ENCODE peak calls at places on chromosomes 16 and 17, in four cellular contexts. One of them, this sample, is unnamed.

GRCh38 chr17:82402865-82403264 is 15.3 kb upstream of the HEXD start:
- DNase-seq in pancreas: no peak
- DNase-seq in fibroblast of lung: no peak
- DNase-seq in CD4-positive, alpha-beta memory T cell: no peak
- DNase-seq in this sample: no peak

GRCh38 chr17:76178124-76178523 is 37.1 kb upstream of the FOXJ1 start:
- DNase-seq in pancreas: no peak
- DNase-seq in fibroblast of lung: no peak
- DNase-seq in CD4-positive, alpha-beta memory T cell: no peak
- DNase-seq in this sample: no peak

GRCh38 chr16:788399-789126 is at the start of gene CHTF18:
- DNase-seq in pancreas: peak; percentile 92
- DNase-seq in fibroblast of lung: peak; percentile 89
- DNase-seq in CD4-positive, alpha-beta memory T cell: peak; percentile 90
- DNase-seq in this sample: peak; percentile 95

GRCh38 chr16:83298541-83298940 is 509.2 kb upstream of the HSBP1 start:
- DNase-seq in pancreas: no peak
- DNase-seq in fibroblast of lung: no peak
- DNase-seq in CD4-positive, alpha-beta memory T cell: no peak
- DNase-seq in this sample: no peak

GRCh38 chr17:29633886-29634285 is 11.2 kb upstream of the CORO6 start:
- DNase-seq in pancreas: no peak
- DNase-seq in fibroblast of lung: no peak
- DNase-seq in CD4-positive, alpha-beta memory T cell: no peak
- DNase-seq in this sample: no peak

GRCh38 chr16:8752706-8753105 is 44.7 kb downstream of the TMEM186 start:
- DNase-seq in pancreas: no peak
- DNase-seq in fibroblast of lung: no peak
- DNase-seq in CD4-positive, alpha-beta memory T cell: no peak
- DNase-seq in this sample: no peak

GRCh38 chr16:84839956-84840355 is 20.2 kb downstream of the CRISPLD2 start:
- DNase-seq in pancreas: no peak
- DNase-seq in fibroblast of lung: peak; percentile 56
- DNase-seq in CD4-positive, alpha-beta memory T cell: no peak
- DNase-seq in this sample: peak; percentile 13

GRCh38 chr16:68229431-68230175 is 6.3 kb downstream of the ESRP2 start:
- DNase-seq in pancreas: no peak
- DNase-seq in fibroblast of lung: peak; percentile 75
- DNase-seq in CD4-positive, alpha-beta memory T cell: peak; percentile 44
- DNase-seq in this sample: peak; percentile 29

GRCh38 chr17:60857521-60857920 is 179.9 kb downstream of the BCAS3 start:
- DNase-seq in pancreas: no peak
- DNase-seq in fibroblast of lung: no peak
- DNase-seq in CD4-positive, alpha-beta memory T cell: no peak
- DNase-seq in this sample: no peak

GRCh38 chr17:41369023-41369422 is 590 bp downstream of the KRT33B start:
- DNase-seq in pancreas: no peak
- DNase-seq in fibroblast of lung: no peak
- DNase-seq in CD4-positive, alpha-beta memory T cell: no peak
- DNase-seq in this sample: no peak

GRCh38 chr17:40251576-40251975 is 32.5 kb downstream of the WIPF2 start:
- DNase-seq in pancreas: no peak
- DNase-seq in fibroblast of lung: peak; percentile 77
- DNase-seq in CD4-positive, alpha-beta memory T cell: no peak
- DNase-seq in this sample: no peak

GRCh38 chr16:85626191-85626951 is 13.2 kb downstream of the GSE1 start:
- DNase-seq in pancreas: no peak
- DNase-seq in fibroblast of lung: no peak
- DNase-seq in CD4-positive, alpha-beta memory T cell: no peak
- DNase-seq in this sample: no peak

DNA sequence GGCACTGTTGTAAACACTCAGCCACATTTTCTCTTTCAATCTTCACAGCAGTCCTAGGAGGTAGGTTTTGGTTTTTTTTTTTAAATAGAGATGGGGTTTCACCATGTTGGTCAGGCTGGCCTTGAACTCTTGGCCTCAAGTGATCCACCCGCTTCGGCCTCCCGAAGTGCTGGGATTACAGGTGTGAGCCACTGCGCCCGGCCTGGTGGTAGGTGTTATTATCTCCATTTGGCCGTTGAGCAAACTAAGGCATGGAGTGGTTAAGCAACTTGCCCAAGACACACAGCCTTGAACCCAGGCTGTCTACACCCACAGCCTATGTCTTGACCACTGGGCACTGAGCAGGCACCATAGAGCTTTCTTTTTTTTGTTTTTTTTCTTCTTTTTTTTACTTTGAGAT is 8.6 kb downstream of the SGCA start:
- DNase-seq in pancreas: no peak
- DNase-seq in fibroblast of lung: no peak
- DNase-seq in CD4-positive, alpha-beta memory T cell: peak; percentile 1
- DNase-seq in this sample: no peak
- H3K27ac ChIP-seq in pancreas: no peak overlapping the region
- H3K27ac ChIP-seq in fibroblast of lung: peak overlapping the region; percentile 96
- H3K27ac ChIP-seq in CD4-positive, alpha-beta memory T cell: no peak overlapping the region
- H3K27ac ChIP-seq in this sample: no peak overlapping the region

DNA sequence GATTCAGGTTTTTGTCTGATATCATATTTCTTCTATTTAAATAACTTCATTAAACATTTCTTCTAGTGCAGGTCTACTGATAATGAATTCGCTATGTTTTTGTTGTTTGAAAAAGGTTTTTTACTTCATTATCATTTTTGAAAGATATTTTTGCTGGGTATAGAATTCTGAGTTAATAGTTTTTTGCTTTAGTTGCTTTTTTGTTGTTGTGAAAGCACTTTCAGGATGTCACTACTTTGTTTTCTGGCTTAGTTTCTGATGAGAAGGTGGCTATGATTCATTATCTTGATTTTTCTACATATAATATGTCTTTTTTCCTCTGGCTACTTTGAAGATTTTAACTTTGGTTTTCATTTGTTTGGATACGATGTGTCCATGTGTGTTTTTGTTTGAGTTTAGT is 3.5 kb downstream of the ZFP1 start:
- DNase-seq in pancreas: no peak
- DNase-seq in fibroblast of lung: no peak
- DNase-seq in CD4-positive, alpha-beta memory T cell: no peak
- DNase-seq in this sample: no peak
- H3K36me3 ChIP-seq in pancreas: peaks cover 4% of the 10 kb centered on the region
- H3K36me3 ChIP-seq in fibroblast of lung: no peaks in the 10 kb centered on the region
- H3K36me3 ChIP-seq in CD4-positive, alpha-beta memory T cell: no peaks in the 10 kb centered on the region
- H3K36me3 ChIP-seq in this sample: no peaks in the 10 kb centered on the region

GRCh38 chr17:72408641-72409040 is 287.8 kb downstream of the SOX9 start:
- DNase-seq in pancreas: no peak
- DNase-seq in fibroblast of lung: no peak
- DNase-seq in CD4-positive, alpha-beta memory T cell: no peak
- DNase-seq in this sample: no peak
- H3K4me1 ChIP-seq in pancreas: peaks cover 5% of the 10 kb centered on the region
- H3K4me1 ChIP-seq in fibroblast of lung: peaks cover 13% of the 10 kb centered on the region
- H3K4me1 ChIP-seq in CD4-positive, alpha-beta memory T cell: no peaks in the 10 kb centered on the region
- H3K4me1 ChIP-seq in this sample: peaks cover 4% of the 10 kb centered on the region

GRCh38 chr17:42517516-42517915 is 18.5 kb upstream of the NAGLU start:
- DNase-seq in pancreas: no peak
- DNase-seq in fibroblast of lung: peak; percentile 94
- DNase-seq in CD4-positive, alpha-beta memory T cell: peak; percentile 75
- DNase-seq in this sample: peak; percentile 89
- H3K27ac ChIP-seq in pancreas: peak overlapping the region; percentile 80
- H3K27ac ChIP-seq in fibroblast of lung: peak overlapping the region; percentile 97
- H3K27ac ChIP-seq in CD4-positive, alpha-beta memory T cell: no peak overlapping the region
- H3K27ac ChIP-seq in this sample: peak overlapping the region; percentile 83

GRCh38 chr16:69936751-69937211 is 14.4 kb upstream of the CLEC18A start:
- DNase-seq in pancreas: no peak
- DNase-seq in fibroblast of lung: no peak
- DNase-seq in CD4-positive, alpha-beta memory T cell: no peak
- DNase-seq in this sample: no peak

GRCh38 chr16:69935740-69936139 is 15.4 kb upstream of the CLEC18A start:
- DNase-seq in pancreas: no peak
- DNase-seq in fibroblast of lung: no peak
- DNase-seq in CD4-positive, alpha-beta memory T cell: no peak
- DNase-seq in this sample: no peak

GRCh38 chr16:69938981-69939820 is 11.9 kb upstream of the CLEC18A start:
- DNase-seq in pancreas: no peak
- DNase-seq in fibroblast of lung: no peak
- DNase-seq in CD4-positive, alpha-beta memory T cell: no peak
- DNase-seq in this sample: no peak

GRCh38 chr16:69936252-69936651 is 14.9 kb upstream of the CLEC18A start:
- DNase-seq in pancreas: no peak
- DNase-seq in fibroblast of lung: no peak
- DNase-seq in CD4-positive, alpha-beta memory T cell: no peak
- DNase-seq in this sample: no peak

GRCh38 chr16:69937465-69937951 is 13.6 kb upstream of the CLEC18A start:
- DNase-seq in pancreas: no peak
- DNase-seq in fibroblast of lung: peak; percentile 20
- DNase-seq in CD4-positive, alpha-beta memory T cell: no peak
- DNase-seq in this sample: no peak
- H3K36me3 ChIP-seq in pancreas: peaks cover 85% of the 10 kb centered on the region
- H3K36me3 ChIP-seq in fibroblast of lung: peaks cover 34% of the 10 kb centered on the region
- H3K36me3 ChIP-seq in CD4-positive, alpha-beta memory T cell: peaks cover 77% of the 10 kb centered on the region
- H3K36me3 ChIP-seq in this sample: peaks cover 99% of the 10 kb centered on the region

GRCh38 chr17:56832446-56832845 is 1.3 kb downstream of the C17orf67 start:
- DNase-seq in pancreas: no peak
- DNase-seq in fibroblast of lung: no peak
- DNase-seq in CD4-positive, alpha-beta memory T cell: no peak
- DNase-seq in this sample: no peak

GRCh38 chr17:56833812-56834379 is at the start of the genes C17orf67 and DGKE:
- DNase-seq in pancreas: peak; percentile 98
- DNase-seq in fibroblast of lung: peak; percentile 96
- DNase-seq in CD4-positive, alpha-beta memory T cell: peak; percentile 99
- DNase-seq in this sample: peak; percentile 100

GRCh38 chr17:56831364-56832095 is 2.2 kb downstream of the C17orf67 start:
- DNase-seq in pancreas: no peak
- DNase-seq in fibroblast of lung: no peak
- DNase-seq in CD4-positive, alpha-beta memory T cell: no peak
- DNase-seq in this sample: no peak

GRCh38 chr17:56834380-56835258 is 668 bp downstream of the DGKE start:
- DNase-seq in pancreas: peak; percentile 50
- DNase-seq in fibroblast of lung: peak; percentile 6
- DNase-seq in CD4-positive, alpha-beta memory T cell: peak; percentile 79
- DNase-seq in this sample: peak; percentile 62

DNA sequence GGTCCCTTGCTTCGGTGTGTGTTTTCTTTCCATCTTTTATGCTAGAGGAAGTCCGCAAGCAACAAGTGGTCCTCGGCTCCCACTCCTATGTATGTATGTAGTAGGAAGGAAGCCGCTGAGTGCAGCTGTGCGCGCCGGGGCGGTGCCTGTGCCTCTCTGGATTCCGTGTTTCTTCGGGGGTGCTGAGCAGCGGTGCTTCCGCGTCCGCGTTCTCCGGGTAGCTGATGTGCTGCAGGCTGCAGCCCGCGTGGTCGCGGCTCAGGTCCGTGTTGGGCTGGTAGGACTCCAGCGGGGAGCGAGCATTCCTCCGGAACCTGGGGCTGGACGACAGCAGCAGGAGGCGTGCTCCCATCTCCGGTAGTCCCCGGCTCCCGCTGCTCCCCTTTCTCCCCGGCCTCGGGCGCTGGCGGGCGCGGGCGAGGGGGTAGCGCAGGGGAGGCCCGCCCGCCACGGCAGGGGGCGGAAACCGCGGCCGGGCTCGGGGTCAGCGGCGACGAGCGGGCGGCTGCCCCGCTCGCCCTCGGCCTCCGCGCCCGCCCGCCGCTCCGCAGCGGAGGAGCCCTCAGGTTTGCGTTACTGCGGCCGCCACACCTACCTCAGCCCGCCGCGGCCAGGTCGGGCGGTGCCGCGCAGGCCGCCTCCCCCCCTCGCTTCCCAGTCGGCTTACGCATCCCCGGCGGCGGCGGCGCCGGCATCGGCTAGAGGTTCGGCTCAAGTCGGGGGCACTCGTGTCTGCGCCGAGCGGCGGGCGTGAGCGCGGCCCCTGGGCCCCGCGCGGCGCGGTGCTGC is 503 bp downstream of the C17orf67 start:
- DNase-seq in pancreas: peak; percentile 43
- DNase-seq in fibroblast of lung: peak; percentile 50
- DNase-seq in CD4-positive, alpha-beta memory T cell: peak; percentile 78
- DNase-seq in this sample: peak; percentile 74
- H3K4me1 ChIP-seq in pancreas: peaks cover 14% of the 10 kb centered on the region
- H3K4me1 ChIP-seq in fibroblast of lung: peaks cover 11% of the 10 kb centered on the region
- H3K4me1 ChIP-seq in CD4-positive, alpha-beta memory T cell: peaks cover 60% of the 10 kb centered on the region
- H3K4me1 ChIP-seq in this sample: peaks cover 52% of the 10 kb centered on the region

DNA sequence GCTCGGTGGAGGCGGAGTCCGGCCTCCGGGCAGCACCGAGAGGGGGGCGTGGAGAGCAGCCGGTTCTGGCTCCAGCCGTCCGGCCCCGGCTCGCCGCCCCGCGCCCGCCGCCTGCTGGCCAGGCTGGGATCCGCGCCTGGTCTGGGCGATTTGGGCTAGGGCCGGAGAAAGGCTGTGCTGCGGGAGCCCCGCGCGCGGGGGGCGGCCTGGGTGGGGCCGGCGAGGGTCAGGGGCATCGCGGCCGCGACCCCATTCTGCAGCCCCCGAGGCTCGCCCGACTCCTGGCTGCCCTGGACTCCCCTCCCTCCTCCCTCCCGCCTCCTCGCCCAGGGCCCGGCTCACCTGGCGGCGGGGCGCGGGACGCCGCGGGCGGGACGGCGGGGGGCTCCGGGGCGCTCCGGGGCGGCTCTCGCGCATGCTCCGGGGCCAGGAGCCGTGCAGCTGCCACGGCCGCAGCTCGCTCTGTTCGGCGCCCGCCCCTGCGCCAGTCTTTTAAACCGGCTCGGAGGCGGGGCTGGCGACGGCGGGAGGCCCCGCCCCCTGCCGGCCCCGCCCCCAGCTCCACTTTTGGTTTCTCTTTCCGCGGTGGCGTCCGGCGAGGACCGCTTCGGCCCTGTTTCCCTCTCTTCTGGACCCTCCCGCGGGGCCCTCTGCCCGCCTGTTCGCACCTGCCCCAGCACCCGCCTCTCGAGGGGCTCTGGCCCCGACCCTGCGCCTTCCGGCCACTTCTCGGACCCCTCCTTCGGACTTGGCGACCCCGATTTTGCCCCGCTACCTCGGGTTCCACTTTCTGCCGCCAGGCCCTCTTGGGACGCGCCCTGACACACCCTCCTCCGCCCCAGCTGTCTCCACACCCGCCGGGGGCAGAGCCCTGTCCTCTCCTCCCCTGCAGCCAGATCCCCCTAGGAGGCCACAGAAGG is at the start of gene SOCS1:
- DNase-seq in pancreas: peak; percentile 79
- DNase-seq in fibroblast of lung: peak; percentile 89
- DNase-seq in CD4-positive, alpha-beta memory T cell: peak; percentile 78
- DNase-seq in this sample: peak; percentile 89
- H3K27ac ChIP-seq in pancreas: peak within 1 kb of the TSS; percentile 97
- H3K27ac ChIP-seq in fibroblast of lung: peak within 1 kb of the TSS; percentile 97
- H3K27ac ChIP-seq in CD4-positive, alpha-beta memory T cell: peak within 1 kb of the TSS; percentile 83
- H3K27ac ChIP-seq in this sample: peak within 1 kb of the TSS; percentile 96

This sample was measured in left lung.